ENCODE peak calls at places on chromosome 12, in seven cellular contexts. L is Calu3; Z is activated CD4-positive, alpha-beta T cell treated with anti-CD3 and anti-CD28 coated beads, Interleukin-2, amount 10 ng/mL, durations not matched to agents 7 days and 5 days; O is cardiac muscle cell; K is iris pigment epithelial cell; N is non-pigmented ciliary epithelial cell; Y is germinal center. S is an unnamed sample.

GRCh38 chr12:6950401-6950801 is 755 bp upstream of the PTPN6 start:
- DNase-seq in L (no peak), Z (peak; percentile 50), O (no peak), K (no peak), N (no peak), Y (no peak), S (no peak)

GRCh38 chr12:50595667-50596066 is 90.9 kb downstream of the DIP2B start:
- DNase-seq in L (no peak), Z (no peak), O (no peak), K (no peak), N (no peak), Y (no peak), S (no peak)

GRCh38 chr12:28622416-28622815 is 432.2 kb downstream of the CCDC91 start:
- DNase-seq in L (no peak), Z (no peak), O (peak; percentile 65), K (peak; percentile 80), N (peak; percentile 50), Y (no peak), S (no peak)

GRCh38 chr12:104764225-104765073 is 193.6 kb downstream of the SLC41A2 start:
- DNase-seq in L (no peak), Z (no peak), O (no peak), K (no peak), N (no peak), Y (no peak), S (no peak)

GRCh38 chr12:50620050-50620974 is 115.5 kb downstream of the DIP2B start:
- DNase-seq in L (no peak), Z (no peak), O (peak; percentile 87), K (peak; percentile 96), N (peak; percentile 90), Y (no peak), S (peak; percentile 72)

GRCh38 chr12:131211279-131211938 is 257.7 kb downstream of the ADGRD1 start:
- DNase-seq in L (no peak), Z (no peak), O (no peak), K (no peak), N (no peak), Y (no peak), S (no peak)

GRCh38 chr12:26100966-26101744 is 23.7 kb downstream of the BHLHE41 start:
- DNase-seq in L (peak; percentile 87), Z (no peak), O (no peak), K (no peak), N (no peak), Y (no peak), S (no peak)

GRCh38 chr12:96831346-96831745 is 75.7 kb upstream of the NEDD1 start:
- DNase-seq in L (no peak), Z (no peak), O (no peak), K (no peak), N (no peak), Y (no peak), S (no peak)

GRCh38 chr12:104485651-104486341 is 29.0 kb downstream of the CHST11 start:
- DNase-seq in L (no peak), Z (peak; percentile 68), O (no peak), K (no peak), N (no peak), Y (no peak), S (no peak)

GRCh38 chr12:88884600-88884999 is 304.3 kb upstream of the KITLG start:
- DNase-seq in L (no peak), Z (no peak), O (no peak), K (no peak), N (no peak), Y (no peak), S (no peak)

GRCh38 chr12:46299846-46300245 is 31.0 kb upstream of the SLC38A1 start:
- DNase-seq in L (no peak), Z (no peak), O (peak; percentile 2), K (no peak), N (no peak), Y (no peak), S (no peak)

GRCh38 chr12:52207106-52207505 is 15.3 kb upstream of the KRT80 start:
- DNase-seq in L (no peak), Z (no peak), O (no peak), K (no peak), N (no peak), Y (no peak), S (no peak)

GRCh38 chr12:98439471-98440164 is 75.8 kb upstream of the TMPO start:
- DNase-seq in L (no peak), Z (no peak), O (peak; percentile 86), K (peak; percentile 67), N (no peak), Y (no peak), S (no peak)

GRCh38 chr12:29320295-29321090 is 60.5 kb downstream of the ERGIC2 start:
- DNase-seq in L (no peak), Z (no peak), O (peak; percentile 65), K (peak; percentile 94), N (peak; percentile 83), Y (no peak), S (peak; percentile 80)

GRCh38 chr12:81080431-81080983 is 2.6 kb downstream of the ACSS3 start:
- DNase-seq in L (no peak), Z (no peak), O (peak; percentile 66), K (peak; percentile 80), N (no peak), Y (no peak), S (no peak)